ENCODE peak calls at places on chromosomes 13 and 19, in five cellular contexts. One of them, this sample, is unnamed.

GRCh38 chr13:83881031-83881727 is 1.1 kb downstream of the SLITRK1 start:
- DNase-seq in lower leg skin: no peak
- DNase-seq in stimulated activated CD8-positive, alpha-beta memory T cell treated with anti-CD3 and anti-CD28 coated beads, Interleukin-4, amount 100 ng/mL, for 24 hours: no peak
- DNase-seq in mucosa of descending colon: no peak
- DNase-seq in RWPE1: no peak
- DNase-seq in this sample: no peak

GRCh38 chr19:4369888-4370260 is 26.5 kb downstream of the MPND start:
- DNase-seq in mucosa of descending colon: peak
- DNase-seq in lower leg skin: peak
- DNase-seq in RWPE1: peak
- DNase-seq in stimulated activated CD8-positive, alpha-beta memory T cell treated with anti-CD3 and anti-CD28 coated beads, Interleukin-4, amount 100 ng/mL, for 24 hours: peak
- DNase-seq in this sample: peak

GRCh38 chr19:53664760-53665159 is 33.0 kb downstream of the DPRX start:
- DNase-seq in mucosa of descending colon: no peak
- DNase-seq in lower leg skin: no peak
- DNase-seq in RWPE1: no peak
- DNase-seq in stimulated activated CD8-positive, alpha-beta memory T cell treated with anti-CD3 and anti-CD28 coated beads, Interleukin-4, amount 100 ng/mL, for 24 hours: no peak
- DNase-seq in this sample: no peak

GRCh38 chr13:32538234-32538620 is 368 bp downstream of the N4BP2L2 start:
- DNase-seq in mucosa of descending colon: peak
- DNase-seq in lower leg skin: no peak
- DNase-seq in stimulated activated CD8-positive, alpha-beta memory T cell treated with anti-CD3 and anti-CD28 coated beads, Interleukin-4, amount 100 ng/mL, for 24 hours: no peak
- DNase-seq in RWPE1: peak
- DNase-seq in this sample: peak

GRCh38 chr13:40026174-40026585 is 370.7 kb downstream of the COG6 start:
- DNase-seq in stimulated activated CD8-positive, alpha-beta memory T cell treated with anti-CD3 and anti-CD28 coated beads, Interleukin-4, amount 100 ng/mL, for 24 hours: peak
- DNase-seq in lower leg skin: no peak
- DNase-seq in mucosa of descending colon: no peak
- DNase-seq in RWPE1: no peak
- DNase-seq in this sample: no peak

GRCh38 chr19:7748756-7749155 is 1.4 kb upstream of the CD209 start:
- DNase-seq in lower leg skin: no peak
- DNase-seq in mucosa of descending colon: no peak
- DNase-seq in RWPE1: peak
- DNase-seq in stimulated activated CD8-positive, alpha-beta memory T cell treated with anti-CD3 and anti-CD28 coated beads, Interleukin-4, amount 100 ng/mL, for 24 hours: no peak
- DNase-seq in this sample: no peak

GRCh38 chr13:95541308-95541707 is 11.2 kb upstream of the CLDN10 start:
- DNase-seq in stimulated activated CD8-positive, alpha-beta memory T cell treated with anti-CD3 and anti-CD28 coated beads, Interleukin-4, amount 100 ng/mL, for 24 hours: no peak
- DNase-seq in RWPE1: no peak
- DNase-seq in lower leg skin: no peak
- DNase-seq in mucosa of descending colon: no peak
- DNase-seq in this sample: no peak

GRCh38 chr19:45972081-45972943 is 1.4 kb downstream of the NOVA2 start:
- DNase-seq in mucosa of descending colon: no peak
- DNase-seq in stimulated activated CD8-positive, alpha-beta memory T cell treated with anti-CD3 and anti-CD28 coated beads, Interleukin-4, amount 100 ng/mL, for 24 hours: no peak
- DNase-seq in lower leg skin: no peak
- DNase-seq in RWPE1: no peak
- DNase-seq in this sample: peak

GRCh38 chr19:11355160-11356073 is at the start of gene PLPPR2:
- DNase-seq in lower leg skin: peak
- DNase-seq in stimulated activated CD8-positive, alpha-beta memory T cell treated with anti-CD3 and anti-CD28 coated beads, Interleukin-4, amount 100 ng/mL, for 24 hours: peak
- DNase-seq in mucosa of descending colon: peak
- DNase-seq in RWPE1: peak
- DNase-seq in this sample: peak

GRCh38 chr19:19115954-19116353 is 22.3 kb downstream of the TMEM161A start:
- DNase-seq in RWPE1: no peak
- DNase-seq in mucosa of descending colon: peak
- DNase-seq in lower leg skin: no peak
- DNase-seq in stimulated activated CD8-positive, alpha-beta memory T cell treated with anti-CD3 and anti-CD28 coated beads, Interleukin-4, amount 100 ng/mL, for 24 hours: peak
- DNase-seq in this sample: no peak

GRCh38 chr19:35901055-35901644 is 810 bp upstream of the NFKBID start:
- DNase-seq in lower leg skin: no peak
- DNase-seq in mucosa of descending colon: peak
- DNase-seq in RWPE1: peak
- DNase-seq in stimulated activated CD8-positive, alpha-beta memory T cell treated with anti-CD3 and anti-CD28 coated beads, Interleukin-4, amount 100 ng/mL, for 24 hours: no peak
- DNase-seq in this sample: no peak

GRCh38 chr13:21481359-21481758 is 22.3 kb upstream of the ZDHHC20 start:
- DNase-seq in mucosa of descending colon: no peak
- DNase-seq in RWPE1: no peak
- DNase-seq in lower leg skin: no peak
- DNase-seq in stimulated activated CD8-positive, alpha-beta memory T cell treated with anti-CD3 and anti-CD28 coated beads, Interleukin-4, amount 100 ng/mL, for 24 hours: no peak
- DNase-seq in this sample: no peak

GRCh38 chr13:113933901-113934300 is 40.0 kb downstream of the C13orf46 start:
- DNase-seq in lower leg skin: peak
- DNase-seq in RWPE1: no peak
- DNase-seq in stimulated activated CD8-positive, alpha-beta memory T cell treated with anti-CD3 and anti-CD28 coated beads, Interleukin-4, amount 100 ng/mL, for 24 hours: no peak
- DNase-seq in mucosa of descending colon: no peak
- DNase-seq in this sample: no peak

GRCh38 chr13:49183672-49184315 is 36.3 kb upstream of the MLNR start:
- DNase-seq in mucosa of descending colon: no peak
- DNase-seq in stimulated activated CD8-positive, alpha-beta memory T cell treated with anti-CD3 and anti-CD28 coated beads, Interleukin-4, amount 100 ng/mL, for 24 hours: no peak
- DNase-seq in RWPE1: no peak
- DNase-seq in lower leg skin: no peak
- DNase-seq in this sample: no peak

GRCh38 chr13:106275441-106276032 is 259.9 kb downstream of the EFNB2 start:
- DNase-seq in mucosa of descending colon: no peak
- DNase-seq in stimulated activated CD8-positive, alpha-beta memory T cell treated with anti-CD3 and anti-CD28 coated beads, Interleukin-4, amount 100 ng/mL, for 24 hours: no peak
- DNase-seq in lower leg skin: no peak
- DNase-seq in RWPE1: no peak
- DNase-seq in this sample: no peak

GRCh38 chr13:33945477-33945876 is 127.5 kb downstream of the RFC3 start:
- DNase-seq in stimulated activated CD8-positive, alpha-beta memory T cell treated with anti-CD3 and anti-CD28 coated beads, Interleukin-4, amount 100 ng/mL, for 24 hours: no peak
- DNase-seq in lower leg skin: no peak
- DNase-seq in RWPE1: no peak
- DNase-seq in mucosa of descending colon: no peak
- DNase-seq in this sample: no peak

GRCh38 chr19:18479964-18480723 is 41.7 kb downstream of the ELL start:
- DNase-seq in RWPE1: no peak
- DNase-seq in lower leg skin: peak
- DNase-seq in stimulated activated CD8-positive, alpha-beta memory T cell treated with anti-CD3 and anti-CD28 coated beads, Interleukin-4, amount 100 ng/mL, for 24 hours: no peak
- DNase-seq in mucosa of descending colon: peak
- DNase-seq in this sample: no peak

GRCh38 chr19:3612901-3613741 is 6.4 kb upstream of the TBXA2R start:
- DNase-seq in mucosa of descending colon: no peak
- DNase-seq in stimulated activated CD8-positive, alpha-beta memory T cell treated with anti-CD3 and anti-CD28 coated beads, Interleukin-4, amount 100 ng/mL, for 24 hours: no peak
- DNase-seq in lower leg skin: no peak
- DNase-seq in RWPE1: no peak
- DNase-seq in this sample: no peak

GRCh38 chr19:32224371-32225244 is 120.8 kb upstream of the ZNF507 start:
- DNase-seq in stimulated activated CD8-positive, alpha-beta memory T cell treated with anti-CD3 and anti-CD28 coated beads, Interleukin-4, amount 100 ng/mL, for 24 hours: peak
- DNase-seq in RWPE1: peak
- DNase-seq in mucosa of descending colon: peak
- DNase-seq in lower leg skin: peak
- DNase-seq in this sample: peak

GRCh38 chr13:105316731-105317130 is 1218.7 kb downstream of the EFNB2 start:
- DNase-seq in stimulated activated CD8-positive, alpha-beta memory T cell treated with anti-CD3 and anti-CD28 coated beads, Interleukin-4, amount 100 ng/mL, for 24 hours: no peak
- DNase-seq in RWPE1: no peak
- DNase-seq in lower leg skin: no peak
- DNase-seq in mucosa of descending colon: no peak
- DNase-seq in this sample: no peak

GRCh38 chr13:40152145-40152544 is 496.7 kb downstream of the COG6 start:
- DNase-seq in mucosa of descending colon: no peak
- DNase-seq in RWPE1: peak
- DNase-seq in lower leg skin: no peak
- DNase-seq in stimulated activated CD8-positive, alpha-beta memory T cell treated with anti-CD3 and anti-CD28 coated beads, Interleukin-4, amount 100 ng/mL, for 24 hours: no peak
- DNase-seq in this sample: no peak

GRCh38 chr19:47296036-47296435 is 13.6 kb upstream of the C5AR1 start:
- DNase-seq in stimulated activated CD8-positive, alpha-beta memory T cell treated with anti-CD3 and anti-CD28 coated beads, Interleukin-4, amount 100 ng/mL, for 24 hours: peak
- DNase-seq in lower leg skin: peak
- DNase-seq in RWPE1: peak
- DNase-seq in mucosa of descending colon: peak
- DNase-seq in this sample: peak

GRCh38 chr13:99436013-99436412 is 65.3 kb upstream of the TM9SF2 start:
- DNase-seq in RWPE1: no peak
- DNase-seq in stimulated activated CD8-positive, alpha-beta memory T cell treated with anti-CD3 and anti-CD28 coated beads, Interleukin-4, amount 100 ng/mL, for 24 hours: no peak
- DNase-seq in lower leg skin: no peak
- DNase-seq in mucosa of descending colon: no peak
- DNase-seq in this sample: no peak

GRCh38 chr13:94177041-94177440 is 302.4 kb downstream of the DCT start:
- DNase-seq in mucosa of descending colon: no peak
- DNase-seq in lower leg skin: no peak
- DNase-seq in RWPE1: no peak
- DNase-seq in stimulated activated CD8-positive, alpha-beta memory T cell treated with anti-CD3 and anti-CD28 coated beads, Interleukin-4, amount 100 ng/mL, for 24 hours: no peak
- DNase-seq in this sample: no peak

GRCh38 chr19:48393559-48394330 is at the start of gene GRIN2D:
- DNase-seq in mucosa of descending colon: no peak
- DNase-seq in RWPE1: no peak
- DNase-seq in lower leg skin: no peak
- DNase-seq in stimulated activated CD8-positive, alpha-beta memory T cell treated with anti-CD3 and anti-CD28 coated beads, Interleukin-4, amount 100 ng/mL, for 24 hours: no peak
- DNase-seq in this sample: no peak

GRCh38 chr13:114088863-114089262 is 43.6 kb downstream of the RASA3 start:
- DNase-seq in lower leg skin: peak
- DNase-seq in mucosa of descending colon: no peak
- DNase-seq in stimulated activated CD8-positive, alpha-beta memory T cell treated with anti-CD3 and anti-CD28 coated beads, Interleukin-4, amount 100 ng/mL, for 24 hours: no peak
- DNase-seq in RWPE1: no peak
- DNase-seq in this sample: no peak

GRCh38 chr13:30334663-30335386 is 27.5 kb upstream of the KATNAL1 start:
- DNase-seq in mucosa of descending colon: no peak
- DNase-seq in stimulated activated CD8-positive, alpha-beta memory T cell treated with anti-CD3 and anti-CD28 coated beads, Interleukin-4, amount 100 ng/mL, for 24 hours: no peak
- DNase-seq in lower leg skin: no peak
- DNase-seq in RWPE1: no peak
- DNase-seq in this sample: no peak

GRCh38 chr19:17021793-17022590 is 4.6 kb downstream of the CPAMD8 start:
- DNase-seq in lower leg skin: no peak
- DNase-seq in RWPE1: peak
- DNase-seq in stimulated activated CD8-positive, alpha-beta memory T cell treated with anti-CD3 and anti-CD28 coated beads, Interleukin-4, amount 100 ng/mL, for 24 hours: no peak
- DNase-seq in mucosa of descending colon: no peak
- DNase-seq in this sample: no peak

GRCh38 chr19:40443930-40444180 is 280 bp downstream of the SERTAD3 start:
- DNase-seq in lower leg skin: no peak
- DNase-seq in mucosa of descending colon: no peak
- DNase-seq in stimulated activated CD8-positive, alpha-beta memory T cell treated with anti-CD3 and anti-CD28 coated beads, Interleukin-4, amount 100 ng/mL, for 24 hours: no peak
- DNase-seq in RWPE1: peak
- DNase-seq in this sample: no peak

GRCh38 chr19:57620673-57621348 is 6.8 kb downstream of the ZNF134 start:
- DNase-seq in mucosa of descending colon: no peak
- DNase-seq in RWPE1: no peak
- DNase-seq in stimulated activated CD8-positive, alpha-beta memory T cell treated with anti-CD3 and anti-CD28 coated beads, Interleukin-4, amount 100 ng/mL, for 24 hours: no peak
- DNase-seq in lower leg skin: no peak
- DNase-seq in this sample: no peak

GRCh38 chr19:2648528-2648937 is 54.0 kb downstream of the GNG7 start:
- DNase-seq in RWPE1: peak
- DNase-seq in mucosa of descending colon: peak
- DNase-seq in stimulated activated CD8-positive, alpha-beta memory T cell treated with anti-CD3 and anti-CD28 coated beads, Interleukin-4, amount 100 ng/mL, for 24 hours: peak
- DNase-seq in lower leg skin: peak
- DNase-seq in this sample: peak

GRCh38 chr13:97257800-97258799 is 36.0 kb downstream of the MBNL2 start:
- DNase-seq in stimulated activated CD8-positive, alpha-beta memory T cell treated with anti-CD3 and anti-CD28 coated beads, Interleukin-4, amount 100 ng/mL, for 24 hours: no peak
- DNase-seq in RWPE1: peak
- DNase-seq in lower leg skin: peak
- DNase-seq in mucosa of descending colon: no peak
- DNase-seq in this sample: no peak

GRCh38 chr19:39304701-39305571 is 8.7 kb downstream of the IFNL1 start:
- DNase-seq in stimulated activated CD8-positive, alpha-beta memory T cell treated with anti-CD3 and anti-CD28 coated beads, Interleukin-4, amount 100 ng/mL, for 24 hours: no peak
- DNase-seq in mucosa of descending colon: no peak
- DNase-seq in lower leg skin: peak
- DNase-seq in RWPE1: no peak
- DNase-seq in this sample: no peak

GRCh38 chr19:40424637-40425449 is 949 bp downstream of the SERTAD1 start:
- DNase-seq in RWPE1: no peak
- DNase-seq in stimulated activated CD8-positive, alpha-beta memory T cell treated with anti-CD3 and anti-CD28 coated beads, Interleukin-4, amount 100 ng/mL, for 24 hours: no peak
- DNase-seq in mucosa of descending colon: peak
- DNase-seq in lower leg skin: no peak
- DNase-seq in this sample: peak

GRCh38 chr13:39410089-39410901 is 192.7 kb downstream of the LHFPL6 start:
- DNase-seq in stimulated activated CD8-positive, alpha-beta memory T cell treated with anti-CD3 and anti-CD28 coated beads, Interleukin-4, amount 100 ng/mL, for 24 hours: no peak
- DNase-seq in RWPE1: no peak
- DNase-seq in lower leg skin: no peak
- DNase-seq in mucosa of descending colon: no peak
- DNase-seq in this sample: no peak

GRCh38 chr19:40616178-40616577 is 15.0 kb downstream of the LTBP4 start:
- DNase-seq in mucosa of descending colon: no peak
- DNase-seq in RWPE1: no peak
- DNase-seq in lower leg skin: no peak
- DNase-seq in stimulated activated CD8-positive, alpha-beta memory T cell treated with anti-CD3 and anti-CD28 coated beads, Interleukin-4, amount 100 ng/mL, for 24 hours: no peak
- DNase-seq in this sample: no peak

GRCh38 chr19:33685541-33685940 is 63.8 kb downstream of the CHST8 start:
- DNase-seq in mucosa of descending colon: peak
- DNase-seq in stimulated activated CD8-positive, alpha-beta memory T cell treated with anti-CD3 and anti-CD28 coated beads, Interleukin-4, amount 100 ng/mL, for 24 hours: no peak
- DNase-seq in lower leg skin: peak
- DNase-seq in RWPE1: no peak
- DNase-seq in this sample: no peak

GRCh38 chr19:49637865-49638350 is 2.0 kb downstream of the RRAS start:
- DNase-seq in lower leg skin: peak
- DNase-seq in mucosa of descending colon: peak
- DNase-seq in stimulated activated CD8-positive, alpha-beta memory T cell treated with anti-CD3 and anti-CD28 coated beads, Interleukin-4, amount 100 ng/mL, for 24 hours: no peak
- DNase-seq in RWPE1: peak
- DNase-seq in this sample: no peak

GRCh38 chr13:65940720-65941119 is 1289.4 kb downstream of the PCDH9 start:
- DNase-seq in RWPE1: no peak
- DNase-seq in lower leg skin: no peak
- DNase-seq in stimulated activated CD8-positive, alpha-beta memory T cell treated with anti-CD3 and anti-CD28 coated beads, Interleukin-4, amount 100 ng/mL, for 24 hours: no peak
- DNase-seq in mucosa of descending colon: no peak
- DNase-seq in this sample: no peak

GRCh38 chr13:112891477-112892401 is 77.3 kb upstream of the MCF2L start:
- DNase-seq in lower leg skin: no peak
- DNase-seq in RWPE1: no peak
- DNase-seq in stimulated activated CD8-positive, alpha-beta memory T cell treated with anti-CD3 and anti-CD28 coated beads, Interleukin-4, amount 100 ng/mL, for 24 hours: no peak
- DNase-seq in mucosa of descending colon: peak
- DNase-seq in this sample: no peak

This sample was measured in stimulated activated naive CD4-positive, alpha-beta T cell.